ENCODE peak calls at places on chromosome 4, in five cellular contexts. Z is suprapubic skin; K is CD8-positive, alpha-beta T cell; L is psoas muscle; P is fibroblast of lung. U is an unnamed sample.

GRCh38 chr4:48141048-48141447 is 7.0 kb upstream of the TXK start:
- DNase-seq in K (no peak), P (peak; percentile 70), L (no peak), Z (no peak), U (no peak)

GRCh38 chr4:8329859-8330761 is 60.6 kb downstream of the HTRA3 start:
- DNase-seq in K (no peak), P (no peak), Z (peak; percentile 59), L (peak; percentile 65), U (peak; percentile 19)

GRCh38 chr4:155906554-155907247 is 3.2 kb downstream of the TDO2 start:
- DNase-seq in Z (no peak), K (no peak), L (no peak), P (peak; percentile 100), U (no peak)

GRCh38 chr4:185115827-185116232 is 27.2 kb upstream of the SLC25A4 start:
- DNase-seq in P (peak; percentile 99), Z (no peak), K (no peak), L (peak; percentile 65), U (peak; percentile 69)

GRCh38 chr4:185222598-185222997 is 13.2 kb downstream of the SNX25 start:
- DNase-seq in P (peak; percentile 47), K (no peak), L (no peak), Z (no peak), U (no peak)

GRCh38 chr4:143559757-143560147 is 46.2 kb downstream of the SMARCA5 start:
- DNase-seq in Z (no peak), K (no peak), P (no peak), L (no peak), U (no peak)

GRCh38 chr4:151992301-151992700 is 231.5 kb upstream of the GATB start:
- DNase-seq in P (no peak), L (no peak), Z (no peak), K (no peak), U (no peak)

GRCh38 chr4:109294006-109294405 is 8.5 kb downstream of the COL25A1 start:
- DNase-seq in K (no peak), L (no peak), Z (no peak), P (no peak), U (no peak)

GRCh38 chr4:158630893-158631292 is 40.8 kb downstream of the C4orf46 start:
- DNase-seq in P (peak; percentile 47), L (no peak), K (no peak), Z (no peak), U (no peak)

GRCh38 chr4:27059446-27059845 is 198.8 kb downstream of the STIM2 start:
- DNase-seq in P (no peak), L (no peak), Z (no peak), K (no peak), U (no peak)

GRCh38 chr4:30837131-30837539 is 117.0 kb downstream of the PCDH7 start:
- DNase-seq in L (no peak), Z (no peak), P (no peak), K (no peak), U (no peak)

GRCh38 chr4:181821039-181822004 is 421.9 kb upstream of the TENM3 start:
- DNase-seq in P (peak; percentile 43), Z (no peak), K (no peak), L (no peak), U (no peak)

GRCh38 chr4:96472103-96472867 is 632.4 kb downstream of the PDHA2 start:
- DNase-seq in P (no peak), K (no peak), Z (no peak), L (no peak), U (no peak)

GRCh38 chr4:24266951-24267577 is 317.3 kb downstream of the DHX15 start:
- DNase-seq in L (no peak), Z (no peak), K (no peak), P (no peak), U (no peak)

GRCh38 chr4:108008721-108009120 is 19.0 kb downstream of the HADH start:
- DNase-seq in L (no peak), P (peak; percentile 61), Z (no peak), K (no peak), U (no peak)

GRCh38 chr4:95510877-95511276 is 37.9 kb downstream of the UNC5C start:
- DNase-seq in P (no peak), K (no peak), L (no peak), Z (no peak), U (no peak)

GRCh38 chr4:30973993-30974392 is 253.8 kb downstream of the PCDH7 start:
- DNase-seq in Z (no peak), K (no peak), P (no peak), L (no peak), U (no peak)

GRCh38 chr4:132001542-132001941 is 1147.6 kb upstream of the PCDH10 start:
- DNase-seq in P (peak; percentile 11), Z (no peak), L (no peak), K (no peak), U (no peak)
- H3K4me1 ChIP-seq in P (no peaks in the 10 kb centered on the region), Z (no peaks in the 10 kb centered on the region), L (no peaks in the 10 kb centered on the region), K (no peaks in the 10 kb centered on the region), U (no peaks in the 10 kb centered on the region)

DNA sequence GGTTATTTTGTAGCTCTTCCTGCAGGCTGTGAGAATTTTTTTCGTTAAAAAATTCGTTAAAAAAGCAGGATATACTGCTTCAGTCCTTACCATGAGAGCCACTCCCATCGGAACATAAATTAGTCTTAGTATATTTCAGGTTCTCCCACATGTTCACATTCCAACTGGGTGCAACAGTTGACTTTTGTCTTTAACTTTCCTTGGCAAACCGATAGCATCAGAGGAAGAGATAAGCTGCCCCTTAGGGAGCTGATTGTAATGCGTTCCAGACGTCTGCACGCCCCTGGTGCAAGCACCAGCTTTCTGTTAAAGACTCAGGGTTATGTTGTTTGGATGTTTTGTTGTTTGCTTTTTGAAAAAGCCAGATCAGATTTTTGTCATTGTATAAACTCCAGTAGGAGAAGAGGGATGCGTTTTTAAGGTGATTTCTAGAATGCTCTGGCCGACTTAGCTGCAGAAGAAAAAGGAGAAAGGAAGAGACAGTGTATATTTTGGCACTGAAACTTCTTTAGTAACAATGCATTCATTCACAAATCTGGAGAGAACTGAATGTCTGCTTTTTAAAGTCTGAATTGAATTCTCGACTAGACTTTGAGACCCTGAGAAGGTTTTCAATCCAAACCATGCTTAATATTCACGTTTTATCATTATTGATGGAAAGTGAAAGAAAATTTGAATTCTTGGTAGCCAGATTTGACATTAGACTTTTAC is 160.9 kb downstream of the CBR4 start:
- DNase-seq in L (no peak), P (no peak), Z (no peak), K (no peak), U (no peak)
- H3K4me3 ChIP-seq in L (peak overlapping the region; percentile 27), P (peak overlapping the region; percentile 23), Z (peak overlapping the region; percentile 10), K (no peak overlapping the region), U (peak overlapping the region; percentile 40)

DNA sequence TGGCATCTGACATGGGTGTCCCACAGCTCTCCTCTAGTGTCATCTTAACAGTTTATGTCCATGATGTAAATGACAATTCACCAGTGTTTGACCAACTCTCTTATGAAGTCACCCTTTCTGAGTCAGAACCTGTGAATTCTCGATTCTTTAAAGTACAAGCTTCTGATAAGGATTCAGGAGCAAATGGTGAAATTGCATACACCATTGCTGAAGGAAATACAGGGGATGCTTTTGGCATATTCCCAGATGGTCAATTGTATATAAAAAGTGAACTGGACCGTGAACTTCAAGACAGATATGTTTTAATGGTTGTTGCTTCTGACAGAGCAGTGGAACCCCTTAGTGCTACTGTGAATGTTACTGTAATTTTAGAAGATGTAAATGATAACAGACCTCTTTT is 4.6 kb downstream of the FAT4 start:
- DNase-seq in L (no peak), K (no peak), P (no peak), Z (no peak), U (no peak)
- H3K4me1 ChIP-seq in L (peaks cover 35% of the 10 kb centered on the region), K (peaks cover 23% of the 10 kb centered on the region), P (peaks cover 2% of the 10 kb centered on the region), Z (peaks cover 40% of the 10 kb centered on the region), U (peaks cover 91% of the 10 kb centered on the region)

GRCh38 chr4:795726-796119 is 30.2 kb downstream of the CPLX1 start:
- DNase-seq in P (no peak), L (no peak), Z (no peak), K (no peak), U (no peak)
- H3K4me3 ChIP-seq in P (no peak overlapping the region), L (peak overlapping the region; percentile 52), Z (peak overlapping the region; percentile 48), K (no peak overlapping the region), U (peak overlapping the region; percentile 56)

DNA sequence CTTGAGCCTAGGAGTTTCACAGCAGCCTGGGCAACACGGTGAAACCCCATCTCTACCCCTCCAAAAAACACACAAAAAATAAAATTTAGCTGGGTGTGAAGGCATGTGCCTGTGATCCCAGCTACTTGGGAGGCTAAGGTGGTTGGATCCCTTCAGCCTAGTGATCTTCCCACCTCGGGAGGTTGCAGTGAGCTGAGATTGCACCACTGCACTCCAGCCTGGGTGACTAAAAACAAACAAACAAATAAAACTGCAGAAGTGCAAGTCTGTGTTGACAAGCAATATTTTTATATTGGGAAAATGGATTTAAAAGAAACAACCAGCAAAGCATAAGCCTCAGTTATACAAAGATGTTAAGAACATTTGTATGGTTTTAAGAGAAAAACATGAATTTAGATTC is 46.1 kb downstream of the IGFBP7 start:
- DNase-seq in K (no peak), P (no peak), Z (no peak), L (no peak), U (no peak)
- H3K4me1 ChIP-seq in K (no peaks in the 10 kb centered on the region), P (peaks cover 20% of the 10 kb centered on the region), Z (peaks cover 22% of the 10 kb centered on the region), L (peaks cover 4% of the 10 kb centered on the region), U (peaks cover 87% of the 10 kb centered on the region)

DNA sequence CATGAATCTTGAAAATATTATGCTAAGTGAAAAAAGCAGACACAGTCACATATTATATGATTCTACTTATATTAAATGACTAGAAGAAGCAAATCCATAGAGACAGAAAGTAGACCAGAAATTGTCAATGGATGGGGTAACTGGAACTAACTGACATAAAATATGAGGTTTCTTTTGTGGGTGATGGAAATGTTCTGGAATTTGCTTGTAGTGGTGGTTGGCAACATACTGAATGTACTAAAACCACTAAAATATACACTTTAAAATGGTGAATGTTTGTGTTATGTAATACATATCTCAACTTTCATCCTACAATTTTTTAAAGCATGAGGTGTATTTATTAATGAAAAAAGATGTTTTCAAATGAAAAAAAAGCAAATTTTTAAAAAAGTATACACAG is 14.7 kb downstream of the CNOT6L start:
- DNase-seq in K (no peak), P (peak; percentile 39), L (no peak), Z (no peak), U (no peak)
- H3K4me3 ChIP-seq in K (no peak overlapping the region), P (no peak overlapping the region), L (no peak overlapping the region), Z (no peak overlapping the region), U (no peak overlapping the region)

DNA sequence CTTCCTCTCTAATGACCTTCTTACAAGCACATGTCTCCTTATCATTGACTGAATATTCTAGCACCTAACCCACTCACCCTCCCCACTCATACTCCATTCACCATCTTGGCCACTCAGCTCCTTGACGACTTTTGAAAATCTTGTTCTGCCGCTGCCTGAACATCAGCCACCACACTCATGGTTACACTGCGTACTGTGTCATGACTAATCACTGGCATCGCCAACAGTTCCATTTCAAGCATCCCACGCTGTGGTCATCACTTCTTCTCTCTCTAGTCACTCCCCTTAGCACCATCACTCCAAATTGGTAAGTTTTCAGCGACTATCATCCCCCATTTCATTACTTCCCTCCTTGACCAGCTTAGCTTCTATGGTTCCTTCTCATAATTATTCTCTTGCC is 352.8 kb downstream of the MAPK10 start:
- DNase-seq in K (no peak), L (no peak), P (no peak), Z (no peak), U (no peak)
- H3K4me1 ChIP-seq in K (no peaks in the 10 kb centered on the region), L (no peaks in the 10 kb centered on the region), P (peaks cover 5% of the 10 kb centered on the region), Z (no peaks in the 10 kb centered on the region), U (peaks cover 11% of the 10 kb centered on the region)

U was measured in left ventricle myocardium inferior.